ENCODE peak calls at places on chromosome 21, in four cellular contexts. One of them, this sample, is unnamed.

GRCh38 chr21:45011426-45011825 is 63.0 kb upstream of the ADARB1 start:
- DNase-seq in Daoy: no peak
- DNase-seq in RWPE1: no peak
- DNase-seq in COLO829: no peak
- DNase-seq in this sample: no peak

GRCh38 chr21:41744028-41744940 is 22.6 kb downstream of the RIPK4 start:
- DNase-seq in RWPE1: no peak
- DNase-seq in COLO829: no peak
- DNase-seq in Daoy: no peak
- DNase-seq in this sample: no peak

GRCh38 chr21:41133896-41134522 is 34.0 kb upstream of the BACE2 start:
- DNase-seq in COLO829: peak
- DNase-seq in Daoy: peak
- DNase-seq in RWPE1: peak
- DNase-seq in this sample: peak

GRCh38 chr21:39153373-39153772 is 29.9 kb downstream of the PSMG1 start:
- DNase-seq in RWPE1: peak
- DNase-seq in Daoy: peak
- DNase-seq in COLO829: no peak
- DNase-seq in this sample: no peak

GRCh38 chr21:26409735-26410134 is 163.4 kb downstream of the CYYR1 start:
- DNase-seq in Daoy: no peak
- DNase-seq in COLO829: no peak
- DNase-seq in RWPE1: no peak
- DNase-seq in this sample: no peak

GRCh38 chr21:32334980-32335471 is 36.4 kb downstream of the MRAP start:
- DNase-seq in COLO829: peak
- DNase-seq in Daoy: no peak
- DNase-seq in RWPE1: no peak
- DNase-seq in this sample: no peak

GRCh38 chr21:45449658-45450502 is 44.9 kb downstream of the COL18A1 start:
- DNase-seq in RWPE1: no peak
- DNase-seq in Daoy: no peak
- DNase-seq in COLO829: no peak
- DNase-seq in this sample: no peak

GRCh38 chr21:41683815-41684214 is 83.0 kb downstream of the RIPK4 start:
- DNase-seq in COLO829: no peak
- DNase-seq in RWPE1: no peak
- DNase-seq in Daoy: no peak
- DNase-seq in this sample: no peak

GRCh38 chr21:39120876-39121599 is 62.2 kb downstream of the PSMG1 start:
- DNase-seq in RWPE1: no peak
- DNase-seq in Daoy: no peak
- DNase-seq in COLO829: no peak
- DNase-seq in this sample: no peak

GRCh38 chr21:34926784-34927548 is 122.1 kb downstream of the RUNX1 start:
- DNase-seq in COLO829: no peak
- DNase-seq in Daoy: no peak
- DNase-seq in RWPE1: no peak
- DNase-seq in this sample: peak

GRCh38 chr21:38958940-38959685 is 153.4 kb downstream of the ETS2 start:
- DNase-seq in Daoy: peak
- DNase-seq in COLO829: peak
- DNase-seq in RWPE1: no peak
- DNase-seq in this sample: peak

GRCh38 chr21:31107871-31108270 is 69.6 kb upstream of the KRTAP19-8 start:
- DNase-seq in RWPE1: no peak
- DNase-seq in COLO829: no peak
- DNase-seq in Daoy: no peak
- DNase-seq in this sample: no peak

GRCh38 chr21:45073301-45074047 is 906 bp upstream of the ADARB1 start:
- DNase-seq in Daoy: peak
- DNase-seq in COLO829: no peak
- DNase-seq in RWPE1: peak
- DNase-seq in this sample: peak

GRCh38 chr21:15264084-15264483 is 199.3 kb upstream of the NRIP1 start:
- DNase-seq in RWPE1: no peak
- DNase-seq in Daoy: no peak
- DNase-seq in COLO829: no peak
- DNase-seq in this sample: no peak

GRCh38 chr21:25732091-25732760 is 2.5 kb downstream of the ATP5PF start:
- DNase-seq in COLO829: no peak
- DNase-seq in Daoy: no peak
- DNase-seq in RWPE1: no peak
- DNase-seq in this sample: no peak

GRCh38 chr21:37863842-37864241 is 52.4 kb downstream of the KCNJ6 start:
- DNase-seq in COLO829: no peak
- DNase-seq in RWPE1: no peak
- DNase-seq in Daoy: peak
- DNase-seq in this sample: peak

GRCh38 chr21:30234643-30235042 is 18.7 kb upstream of the CLDN8 start:
- DNase-seq in RWPE1: peak
- DNase-seq in Daoy: no peak
- DNase-seq in COLO829: peak
- DNase-seq in this sample: no peak

GRCh38 chr21:36695671-36696389 is 3.1 kb upstream of the SIM2 start:
- DNase-seq in Daoy: no peak
- DNase-seq in RWPE1: no peak
- DNase-seq in COLO829: no peak
- DNase-seq in this sample: no peak

GRCh38 chr21:39441502-39442475 is 3.8 kb downstream of the LCA5L start:
- DNase-seq in COLO829: peak
- DNase-seq in RWPE1: peak
- DNase-seq in Daoy: peak
- DNase-seq in this sample: peak

GRCh38 chr21:38813143-38813542 is 7.4 kb downstream of the ETS2 start:
- DNase-seq in COLO829: no peak
- DNase-seq in RWPE1: no peak
- DNase-seq in Daoy: no peak
- DNase-seq in this sample: no peak

This sample was measured in IMR-90.